ENCODE peak calls at places on chromosomes 16 and 17, in seven cellular contexts. N is NCI-H1092, C is transverse colon, H is GM12892, P is HEK293T, Y is EH, T is Peyer's patch. I is an unnamed sample.

GRCh38 chr17:50891577-50891989 is 25.4 kb upstream of the TOB1 start:
- DNase-seq in N (no peak), C (no peak), Y (no peak), P (no peak), T (no peak), H (no peak), I (no peak)

GRCh38 chr17:5049314-5049819 is 14.1 kb upstream of the SLC52A1 start:
- DNase-seq in P (no peak), N (no peak), C (peak), H (no peak), T (peak), Y (no peak), I (no peak)

GRCh38 chr17:27995554-27995953 is 46.9 kb upstream of the NLK start:
- DNase-seq in C (no peak), P (no peak), T (no peak), Y (peak), H (no peak), N (no peak), I (no peak)

GRCh38 chr17:80376531-80376930 is 38.4 kb upstream of the ENDOV start:
- DNase-seq in H (no peak), Y (no peak), N (no peak), P (no peak), C (no peak), T (no peak), I (no peak)

GRCh38 chr17:57911834-57912673 is 43.2 kb downstream of the CUEDC1 start:
- DNase-seq in C (peak), T (no peak), Y (no peak), P (no peak), N (peak), H (no peak), I (peak)

GRCh38 chr17:79843475-79843916 is 4.3 kb upstream of the CBX4 start:
- DNase-seq in C (peak), H (no peak), N (no peak), P (no peak), T (no peak), Y (no peak), I (no peak)

GRCh38 chr17:77581480-77581879 is 377.0 kb upstream of the TNRC6C start:
- DNase-seq in P (no peak), T (no peak), H (no peak), N (no peak), C (no peak), Y (peak), I (peak)

GRCh38 chr17:16123531-16123930 is 91.8 kb downstream of the NCOR1 start:
- DNase-seq in Y (no peak), C (no peak), N (no peak), T (no peak), P (no peak), H (no peak), I (no peak)

GRCh38 chr17:57551321-57552079 is 193.6 kb downstream of the CCDC182 start:
- DNase-seq in Y (no peak), N (no peak), T (peak), H (peak), P (no peak), C (peak), I (no peak)

GRCh38 chr16:56691885-56692284 is 9.6 kb downstream of the MT1X start:
- DNase-seq in P (no peak), H (no peak), C (peak), N (no peak), T (no peak), Y (peak), I (no peak)

GRCh38 chr17:1752425-1752941 is 9.4 kb upstream of the SERPINF1 start:
- DNase-seq in Y (no peak), C (peak), P (no peak), N (no peak), H (no peak), T (peak), I (no peak)

GRCh38 chr16:84597518-84598390 is 20.1 kb downstream of the COTL1 start:
- DNase-seq in N (no peak), Y (no peak), C (no peak), T (peak), P (no peak), H (no peak), I (no peak)

GRCh38 chr16:29899516-29900101 is at the start of gene SEZ6L2:
- DNase-seq in T (no peak), H (no peak), N (peak), P (peak), C (peak), Y (peak), I (peak)

GRCh38 chr17:62626719-62627218 is 701 bp upstream of the MRC2 start:
- DNase-seq in C (no peak), N (no peak), H (no peak), T (no peak), P (no peak), Y (peak), I (no peak)

GRCh38 chr16:62907562-62907961 is 871.3 kb upstream of the CDH8 start:
- DNase-seq in C (no peak), H (no peak), N (no peak), Y (no peak), P (no peak), T (no peak), I (no peak)